ENCODE peak calls at places on chromosomes 11 and 22, in four cellular contexts. H is germinal center, R is NCI-H460, L is NCI-H1436. V is an unnamed sample.
A peak's percentile ranks its signal among the peaks of the same experiment; 100 is the strongest.

GRCh38 chr11:118005224-118006152 is 19.3 kb downstream of the IL10RA start:
- DNase-seq in R (no peak), L (no peak), H (no peak), V (no peak)

GRCh38 chr11:69167130-69167915 is 11.6 kb downstream of the SMIM38 start:
- DNase-seq in L (no peak), H (no peak), R (no peak), V (no peak)

GRCh38 chr11:119405986-119406385 is 17.0 kb downstream of the THY1 start:
- DNase-seq in L (no peak), H (no peak), R (no peak), V (no peak)

GRCh38 chr11:17533782-17534415 is 10.3 kb downstream of the USH1C start:
- DNase-seq in R (peak; percentile 37), L (no peak), H (no peak), V (no peak)

GRCh38 chr11:35390737-35391682 is 28.3 kb downstream of the SLC1A2 start:
- DNase-seq in L (no peak), R (peak; percentile 31), H (peak; percentile 57), V (no peak)

GRCh38 chr22:43315687-43316217 is 27.4 kb downstream of the SCUBE1 start:
- DNase-seq in R (no peak), H (no peak), L (peak; percentile 80), V (no peak)

GRCh38 chr11:10405858-10406592 is 49.0 kb upstream of the AMPD3 start:
- DNase-seq in L (peak; percentile 60), H (peak; percentile 55), R (peak; percentile 80), V (peak; percentile 70)

GRCh38 chr22:20524004-20524481 is 16.6 kb downstream of the MED15 start:
- DNase-seq in H (no peak), L (no peak), R (no peak), V (peak; percentile 74)

GRCh38 chr11:101860694-101861371 is 54.0 kb upstream of the CEP126 start:
- DNase-seq in H (peak; percentile 24), L (peak; percentile 54), R (peak; percentile 41), V (peak; percentile 27)

GRCh38 chr11:119471329-119471728 is 48.4 kb upstream of the THY1 start:
- DNase-seq in L (no peak), H (no peak), R (no peak), V (no peak)

GRCh38 chr11:19872526-19873135 is 160.0 kb downstream of the NAV2 start:
- DNase-seq in R (no peak), H (no peak), L (peak; percentile 59), V (no peak)

GRCh38 chr22:19962909-19963806 is 21.5 kb upstream of the TXNRD2 start:
- DNase-seq in L (no peak), H (no peak), R (no peak), V (no peak)

GRCh38 chr11:93857413-93858185 is 7.2 kb upstream of the VSTM5 start:
- DNase-seq in H (no peak), R (no peak), L (no peak), V (no peak)

GRCh38 chr11:69854719-69855118 is 35.5 kb upstream of the FGF3 start:
- DNase-seq in L (no peak), R (no peak), H (no peak), V (no peak)

V was measured in SHP77.